ENCODE peak calls at places on chromosomes 12 and 14, in eight cellular contexts. L, M, P, T, R, I, N and K are unnamed samples.

GRCh38 chr12:104498211-104498801 is 41.6 kb downstream of the CHST11 start:
- DNase-seq in L (peak), M (no peak), P (no peak), T (no peak), R (no peak), I (no peak), N (no peak), K (no peak)

GRCh38 chr12:56298828-56299227 is 1.3 kb downstream of the CS start:
- DNase-seq in L (no peak), M (no peak), P (no peak), T (no peak), R (no peak), I (no peak), N (no peak), K (no peak)

GRCh38 chr12:127284021-127284420 is 982.9 kb upstream of the TMEM132C start:
- DNase-seq in L (no peak), M (no peak), P (no peak), T (no peak), R (no peak), I (no peak), N (no peak), K (no peak)

GRCh38 chr12:14836336-14837210 is 6.8 kb downstream of the ART4 start:
- DNase-seq in L (no peak), M (peak), P (peak), T (no peak), R (peak), I (no peak), N (no peak), K (no peak)

GRCh38 chr12:67919406-67919805 is 69.8 kb upstream of the IFNG-AS1 start:
- DNase-seq in L (no peak), M (no peak), P (no peak), T (no peak), R (no peak), I (no peak), N (no peak), K (no peak)

GRCh38 chr12:51626115-51626514 is 35.1 kb downstream of the SCN8A start:
- DNase-seq in L (no peak), M (peak), P (no peak), T (no peak), R (no peak), I (no peak), N (no peak), K (no peak)

GRCh38 chr14:68970096-68970612 is 8.9 kb downstream of the ACTN1 start:
- DNase-seq in L (no peak), M (no peak), P (peak), T (no peak), R (no peak), I (no peak), N (no peak), K (no peak)

GRCh38 chr14:43145361-43145760 is 1361.7 kb downstream of the FSCB start:
- DNase-seq in L (no peak), M (no peak), P (no peak), T (no peak), R (no peak), I (no peak), N (no peak), K (no peak)

GRCh38 chr14:83863042-83863441 is 1666.9 kb upstream of the FLRT2 start:
- DNase-seq in L (no peak), M (no peak), P (no peak), T (no peak), R (no peak), I (no peak), N (no peak), K (no peak)

GRCh38 chr12:94305293-94305957 is 154.2 kb downstream of the CEP83 start:
- DNase-seq in L (peak), M (peak), P (no peak), T (no peak), R (no peak), I (no peak), N (no peak), K (no peak)

GRCh38 chr14:35403085-35403396 is 1.5 kb downstream of the NFKBIA start:
- DNase-seq in L (peak), M (no peak), P (peak), T (no peak), R (no peak), I (no peak), N (no peak), K (no peak)

GRCh38 chr14:22123188-22123560 is 449.6 kb upstream of the OR4E1 start:
- DNase-seq in L (no peak), M (no peak), P (no peak), T (no peak), R (no peak), I (no peak), N (no peak), K (no peak)

GRCh38 chr14:95121911-95122696 is 35.2 kb downstream of the DICER1 start:
- DNase-seq in L (no peak), M (no peak), P (peak), T (no peak), R (no peak), I (no peak), N (no peak), K (no peak)

GRCh38 chr12:62933871-62934798 is 815 bp downstream of the PPM1H start:
- DNase-seq in L (peak), M (no peak), P (peak), T (peak), R (no peak), I (peak), N (no peak), K (peak)

GRCh38 chr14:52874389-52874788 is 76.5 kb downstream of the FERMT2 start:
- DNase-seq in L (no peak), M (no peak), P (no peak), T (no peak), R (no peak), I (no peak), N (no peak), K (no peak)

GRCh38 chr12:1791104-1791927 is 29.0 kb upstream of the LRTM2 start:
- DNase-seq in L (peak), M (peak), P (peak), T (peak), R (no peak), I (no peak), N (peak), K (peak)

GRCh38 chr12:71282020-71282419 is 124.2 kb upstream of the TSPAN8 start:
- DNase-seq in L (no peak), M (no peak), P (no peak), T (no peak), R (no peak), I (no peak), N (no peak), K (no peak)

GRCh38 chr12:70482764-70483163 is 116.7 kb downstream of the KCNMB4 start:
- DNase-seq in L (no peak), M (no peak), P (no peak), T (no peak), R (no peak), I (no peak), N (no peak), K (no peak)

GRCh38 chr12:95809000-95809680 is 18.6 kb upstream of the NTN4 start:
- DNase-seq in L (no peak), M (no peak), P (no peak), T (no peak), R (no peak), I (no peak), N (no peak), K (no peak)

GRCh38 chr12:15783288-15783687 is 5.9 kb downstream of the EPS8 start:
- DNase-seq in L (no peak), M (no peak), P (no peak), T (no peak), R (no peak), I (no peak), N (no peak), K (no peak)

GRCh38 chr12:116588390-116589028 is 29.3 kb downstream of the MAP1LC3B2 start:
- DNase-seq in L (no peak), M (no peak), P (no peak), T (no peak), R (no peak), I (no peak), N (no peak), K (no peak)

GRCh38 chr12:42299392-42300308 is 26.2 kb downstream of the ZCRB1 start:
- DNase-seq in L (peak), M (no peak), P (no peak), T (no peak), R (peak), I (no peak), N (no peak), K (peak)

GRCh38 chr12:2286051-2286450 is 233.3 kb downstream of the CACNA1C start:
- DNase-seq in L (no peak), M (no peak), P (no peak), T (no peak), R (no peak), I (no peak), N (no peak), K (no peak)

GRCh38 chr14:31895206-31895605 is 181.9 kb upstream of the ARHGAP5 start:
- DNase-seq in L (no peak), M (peak), P (no peak), T (no peak), R (peak), I (no peak), N (no peak), K (no peak)

GRCh38 chr12:57603758-57604453 is 718 bp upstream of the DTX3 start:
- DNase-seq in L (no peak), M (no peak), P (no peak), T (peak), R (no peak), I (no peak), N (no peak), K (no peak)

GRCh38 chr12:106601031-106601430 is 18.2 kb downstream of the RFX4 start:
- DNase-seq in L (no peak), M (peak), P (no peak), T (no peak), R (no peak), I (peak), N (no peak), K (no peak)

GRCh38 chr14:99946652-99947489 is 118.4 kb upstream of the EVL start:
- DNase-seq in L (peak), M (no peak), P (peak), T (no peak), R (no peak), I (peak), N (peak), K (peak)

GRCh38 chr14:104746071-104746545 is 6.8 kb upstream of the SIVA1 start:
- DNase-seq in L (peak), M (no peak), P (no peak), T (no peak), R (no peak), I (no peak), N (no peak), K (no peak)

GRCh38 chr14:23559010-23559920 is 3.2 kb downstream of the THTPA start:
- DNase-seq in L (peak), M (peak), P (peak), T (peak), R (no peak), I (peak), N (peak), K (peak)